ENCODE peak calls at places on chromosome 1, in eight cellular contexts. One of them, this sample, is unnamed.

GRCh38 chr1:221868894-221869293 is 127.0 kb upstream of the DUSP10 start:
- DNase-seq in K562: no peak
- DNase-seq in IMR-90: peak
- DNase-seq in H1: no peak
- DNase-seq in A549: peak
- DNase-seq in HCT116: no peak
- DNase-seq in SK-N-SH: no peak
- DNase-seq in GM12878: no peak
- DNase-seq in this sample: no peak

GRCh38 chr1:89721351-89721750 is 88.4 kb downstream of the LRRC8C start:
- DNase-seq in K562: no peak
- DNase-seq in IMR-90: peak
- DNase-seq in H1: no peak
- DNase-seq in A549: no peak
- DNase-seq in HCT116: no peak
- DNase-seq in SK-N-SH: no peak
- DNase-seq in GM12878: peak
- DNase-seq in this sample: no peak

GRCh38 chr1:21966247-21967000 is 10.4 kb upstream of the CELA3B start:
- DNase-seq in K562: no peak
- DNase-seq in IMR-90: peak
- DNase-seq in H1: no peak
- DNase-seq in A549: peak
- DNase-seq in HCT116: no peak
- DNase-seq in SK-N-SH: no peak
- DNase-seq in GM12878: no peak
- DNase-seq in this sample: peak

GRCh38 chr1:155192346-155193274 is 15.1 kb downstream of the THBS3 start:
- DNase-seq in K562: peak
- DNase-seq in IMR-90: no peak
- DNase-seq in H1: peak
- DNase-seq in A549: no peak
- DNase-seq in HCT116: no peak
- DNase-seq in SK-N-SH: peak
- DNase-seq in GM12878: no peak
- DNase-seq in this sample: no peak

GRCh38 chr1:9008236-9008635 is 18.0 kb downstream of the SLC2A7 start:
- DNase-seq in K562: no peak
- DNase-seq in IMR-90: no peak
- DNase-seq in H1: no peak
- DNase-seq in A549: no peak
- DNase-seq in HCT116: no peak
- DNase-seq in SK-N-SH: no peak
- DNase-seq in GM12878: no peak
- DNase-seq in this sample: no peak

GRCh38 chr1:227316941-227317540 is 1.3 kb downstream of the CDC42BPA start:
- DNase-seq in K562: no peak
- DNase-seq in IMR-90: peak
- DNase-seq in H1: no peak
- DNase-seq in A549: peak
- DNase-seq in HCT116: no peak
- DNase-seq in SK-N-SH: peak
- DNase-seq in GM12878: no peak
- DNase-seq in this sample: no peak

GRCh38 chr1:17559618-17560419 is 20.3 kb downstream of the ARHGEF10L start:
- DNase-seq in K562: no peak
- DNase-seq in IMR-90: no peak
- DNase-seq in H1: no peak
- DNase-seq in A549: no peak
- DNase-seq in HCT116: no peak
- DNase-seq in SK-N-SH: no peak
- DNase-seq in GM12878: no peak
- DNase-seq in this sample: no peak

GRCh38 chr1:90334137-90334536 is 339.2 kb downstream of the ZNF326 start:
- DNase-seq in K562: no peak
- DNase-seq in IMR-90: no peak
- DNase-seq in H1: no peak
- DNase-seq in A549: no peak
- DNase-seq in HCT116: no peak
- DNase-seq in SK-N-SH: no peak
- DNase-seq in GM12878: no peak
- DNase-seq in this sample: no peak

GRCh38 chr1:978835-979743 is 2.8 kb downstream of the PERM1 start:
- DNase-seq in K562: no peak
- DNase-seq in IMR-90: no peak
- DNase-seq in H1: no peak
- DNase-seq in A549: no peak
- DNase-seq in HCT116: no peak
- DNase-seq in SK-N-SH: no peak
- DNase-seq in GM12878: no peak
- DNase-seq in this sample: no peak

GRCh38 chr1:168467452-168467851 is 76.3 kb downstream of the XCL2 start:
- DNase-seq in K562: no peak
- DNase-seq in IMR-90: no peak
- DNase-seq in H1: no peak
- DNase-seq in A549: no peak
- DNase-seq in HCT116: no peak
- DNase-seq in SK-N-SH: no peak
- DNase-seq in GM12878: peak
- DNase-seq in this sample: no peak

GRCh38 chr1:78142731-78143130 is 97.0 kb downstream of the GIPC2 start:
- DNase-seq in K562: no peak
- DNase-seq in IMR-90: no peak
- DNase-seq in H1: no peak
- DNase-seq in A549: no peak
- DNase-seq in HCT116: no peak
- DNase-seq in SK-N-SH: no peak
- DNase-seq in GM12878: no peak
- DNase-seq in this sample: no peak

GRCh38 chr1:206766251-206766856 is 4.2 kb upstream of the IL19 start:
- DNase-seq in K562: peak
- DNase-seq in IMR-90: peak
- DNase-seq in H1: no peak
- DNase-seq in A549: no peak
- DNase-seq in HCT116: no peak
- DNase-seq in SK-N-SH: no peak
- DNase-seq in GM12878: peak
- DNase-seq in this sample: peak

GRCh38 chr1:210250998-210251679 is 18.5 kb downstream of the SERTAD4 start:
- DNase-seq in K562: no peak
- DNase-seq in IMR-90: no peak
- DNase-seq in H1: peak
- DNase-seq in A549: peak
- DNase-seq in HCT116: peak
- DNase-seq in SK-N-SH: peak
- DNase-seq in GM12878: no peak
- DNase-seq in this sample: no peak

GRCh38 chr1:204314893-204315735 is 44.6 kb downstream of the PLEKHA6 start:
- DNase-seq in K562: no peak
- DNase-seq in IMR-90: no peak
- DNase-seq in H1: no peak
- DNase-seq in A549: no peak
- DNase-seq in HCT116: no peak
- DNase-seq in SK-N-SH: no peak
- DNase-seq in GM12878: no peak
- DNase-seq in this sample: no peak

GRCh38 chr1:48109390-48110009 is 112.3 kb upstream of the TRABD2B start:
- DNase-seq in K562: no peak
- DNase-seq in IMR-90: peak
- DNase-seq in H1: no peak
- DNase-seq in A549: peak
- DNase-seq in HCT116: peak
- DNase-seq in SK-N-SH: peak
- DNase-seq in GM12878: no peak
- DNase-seq in this sample: peak

GRCh38 chr1:219323426-219323825 is 149.7 kb downstream of the LYPLAL1 start:
- DNase-seq in K562: no peak
- DNase-seq in IMR-90: peak
- DNase-seq in H1: no peak
- DNase-seq in A549: no peak
- DNase-seq in HCT116: no peak
- DNase-seq in SK-N-SH: no peak
- DNase-seq in GM12878: no peak
- DNase-seq in this sample: no peak

GRCh38 chr1:2592672-2593071 is 6.1 kb downstream of the PRXL2B start:
- DNase-seq in K562: no peak
- DNase-seq in IMR-90: no peak
- DNase-seq in H1: no peak
- DNase-seq in A549: no peak
- DNase-seq in HCT116: no peak
- DNase-seq in SK-N-SH: peak
- DNase-seq in GM12878: no peak
- DNase-seq in this sample: no peak

GRCh38 chr1:228063251-228064191 is 19.0 kb upstream of the ARF1 start:
- DNase-seq in K562: no peak
- DNase-seq in IMR-90: no peak
- DNase-seq in H1: no peak
- DNase-seq in A549: no peak
- DNase-seq in HCT116: no peak
- DNase-seq in SK-N-SH: no peak
- DNase-seq in GM12878: no peak
- DNase-seq in this sample: no peak

GRCh38 chr1:14786104-14786675 is 187.7 kb downstream of the KAZN start:
- DNase-seq in K562: no peak
- DNase-seq in IMR-90: no peak
- DNase-seq in H1: no peak
- DNase-seq in A549: no peak
- DNase-seq in HCT116: no peak
- DNase-seq in SK-N-SH: no peak
- DNase-seq in GM12878: no peak
- DNase-seq in this sample: no peak

GRCh38 chr1:104266612-104267011 is 516.9 kb downstream of the AMY1C start:
- DNase-seq in K562: no peak
- DNase-seq in IMR-90: no peak
- DNase-seq in H1: no peak
- DNase-seq in A549: no peak
- DNase-seq in HCT116: no peak
- DNase-seq in SK-N-SH: no peak
- DNase-seq in GM12878: no peak
- DNase-seq in this sample: no peak

DNA sequence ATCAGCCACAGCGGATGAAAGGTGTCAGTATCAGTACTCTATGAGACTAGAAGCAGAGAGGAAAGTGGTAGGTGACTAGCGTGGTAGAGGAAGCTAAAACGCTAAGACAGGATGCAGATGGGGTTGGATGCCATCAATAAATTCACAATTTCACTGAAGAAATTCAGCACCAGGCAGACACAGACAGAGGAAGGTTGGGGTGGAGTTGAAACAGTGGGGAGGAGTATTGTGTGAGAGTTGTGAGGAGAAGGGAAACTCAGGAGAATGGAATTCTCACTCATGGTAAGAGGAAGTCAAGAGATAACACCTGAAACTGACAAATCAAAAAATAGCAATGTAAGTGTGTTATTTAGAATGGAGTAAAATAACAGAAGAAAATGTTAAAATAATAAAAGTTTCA is 208.5 kb upstream of the DAB1 start:
- DNase-seq in K562: no peak
- DNase-seq in IMR-90: peak
- DNase-seq in H1: no peak
- DNase-seq in A549: no peak
- DNase-seq in HCT116: no peak
- DNase-seq in SK-N-SH: no peak
- DNase-seq in GM12878: no peak
- DNase-seq in this sample: no peak
- TF ChIP-seq RAD21 in K562: no peak
- TF ChIP-seq RAD21 in IMR-90: no peak
- TF ChIP-seq RAD21 in H1: no peak
- TF ChIP-seq RAD21 in A549: no peak
- TF ChIP-seq RAD21 in HCT116: no peak
- TF ChIP-seq RAD21 in SK-N-SH: no peak
- TF ChIP-seq RAD21 in GM12878: no peak
- TF ChIP-seq RAD21 in this sample: no peak

DNA sequence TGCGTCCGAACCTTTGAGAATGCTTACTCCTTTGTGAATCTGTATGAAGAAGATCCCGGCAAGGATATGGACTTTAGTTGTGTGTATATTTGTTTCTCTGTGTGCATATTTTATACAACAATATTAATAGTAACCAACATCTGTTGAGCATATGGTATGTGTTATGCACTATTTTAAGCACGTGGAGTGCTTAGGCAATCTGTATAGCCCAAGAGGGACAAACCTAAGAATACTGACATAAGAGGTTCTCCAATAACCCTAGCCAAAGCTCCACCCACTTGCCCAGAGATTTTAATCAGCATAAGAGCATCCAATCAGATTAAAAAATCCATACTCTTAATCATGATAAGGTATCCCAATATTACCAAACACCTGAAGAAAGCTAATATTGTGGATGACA is 92.7 kb downstream of the MAB21L3 start:
- DNase-seq in K562: no peak
- DNase-seq in IMR-90: no peak
- DNase-seq in H1: no peak
- DNase-seq in A549: no peak
- DNase-seq in HCT116: no peak
- DNase-seq in SK-N-SH: no peak
- DNase-seq in GM12878: no peak
- DNase-seq in this sample: no peak
- TF ChIP-seq RAD21 in K562: no peak
- TF ChIP-seq RAD21 in IMR-90: no peak
- TF ChIP-seq RAD21 in H1: no peak
- TF ChIP-seq RAD21 in A549: no peak
- TF ChIP-seq RAD21 in HCT116: no peak
- TF ChIP-seq RAD21 in SK-N-SH: no peak
- TF ChIP-seq RAD21 in GM12878: no peak
- TF ChIP-seq RAD21 in this sample: no peak

GRCh38 chr1:240465531-240465940 is 146.4 kb downstream of the GREM2 start:
- DNase-seq in K562: no peak
- DNase-seq in IMR-90: peak
- DNase-seq in H1: no peak
- DNase-seq in A549: no peak
- DNase-seq in HCT116: no peak
- DNase-seq in SK-N-SH: peak
- DNase-seq in GM12878: no peak
- DNase-seq in this sample: no peak
- TF ChIP-seq RAD21 in K562: no peak
- TF ChIP-seq RAD21 in IMR-90: no peak
- TF ChIP-seq RAD21 in H1: no peak
- TF ChIP-seq RAD21 in A549: no peak
- TF ChIP-seq RAD21 in HCT116: no peak
- TF ChIP-seq RAD21 in SK-N-SH: no peak
- TF ChIP-seq RAD21 in GM12878: no peak
- TF ChIP-seq RAD21 in this sample: no peak

GRCh38 chr1:169909499-169909898 is 15.8 kb upstream of the SCYL3 start:
- DNase-seq in K562: no peak
- DNase-seq in IMR-90: no peak
- DNase-seq in H1: no peak
- DNase-seq in A549: no peak
- DNase-seq in HCT116: no peak
- DNase-seq in SK-N-SH: no peak
- DNase-seq in GM12878: no peak
- DNase-seq in this sample: no peak

GRCh38 chr1:169915150-169915549 is 21.5 kb upstream of the SCYL3 start:
- DNase-seq in K562: no peak
- DNase-seq in IMR-90: no peak
- DNase-seq in H1: no peak
- DNase-seq in A549: no peak
- DNase-seq in HCT116: no peak
- DNase-seq in SK-N-SH: no peak
- DNase-seq in GM12878: no peak
- DNase-seq in this sample: no peak

GRCh38 chr1:169918927-169919326 is 25.2 kb upstream of the SCYL3 start:
- DNase-seq in K562: no peak
- DNase-seq in IMR-90: no peak
- DNase-seq in H1: no peak
- DNase-seq in A549: no peak
- DNase-seq in HCT116: no peak
- DNase-seq in SK-N-SH: no peak
- DNase-seq in GM12878: no peak
- DNase-seq in this sample: no peak

GRCh38 chr1:169914534-169914933 is 20.8 kb upstream of the SCYL3 start:
- DNase-seq in K562: no peak
- DNase-seq in IMR-90: peak
- DNase-seq in H1: no peak
- DNase-seq in A549: no peak
- DNase-seq in HCT116: no peak
- DNase-seq in SK-N-SH: no peak
- DNase-seq in GM12878: no peak
- DNase-seq in this sample: no peak
- TF ChIP-seq RAD21 in K562: no peak
- TF ChIP-seq RAD21 in IMR-90: no peak
- TF ChIP-seq RAD21 in H1: no peak
- TF ChIP-seq RAD21 in A549: no peak
- TF ChIP-seq RAD21 in HCT116: no peak
- TF ChIP-seq RAD21 in SK-N-SH: no peak
- TF ChIP-seq RAD21 in GM12878: no peak
- TF ChIP-seq RAD21 in this sample: no peak